ENCODE peak calls at places on chromosomes 1 and 21, in six cellular contexts. N, T, I, H, K and B are unnamed samples.

GRCh38 chr1:81414417-81415087 is 386.2 kb upstream of the ADGRL2 start:
- DNase-seq in T (peak; percentile 66), K (peak; percentile 81), H (peak; percentile 24), I (peak; percentile 78), N (peak; percentile 41), B (peak; percentile 75)

GRCh38 chr1:67430358-67431155 is at the start of gene SERBP1:
- DNase-seq in K (peak; percentile 97), N (peak; percentile 99), T (peak; percentile 99), I (peak; percentile 98), H (peak; percentile 94), B (peak; percentile 95)

GRCh38 chr1:104266612-104267011 is 516.9 kb downstream of the AMY1C start:
- DNase-seq in T (no peak), I (no peak), N (no peak), H (no peak), K (no peak), B (no peak)

GRCh38 chr1:160767417-160768294 is 28.3 kb upstream of the LY9 start:
- DNase-seq in N (peak; percentile 61), I (no peak), H (no peak), K (no peak), T (no peak), B (no peak)

GRCh38 chr1:183370399-183371058 is 47.7 kb downstream of the NMNAT2 start:
- DNase-seq in I (no peak), H (no peak), N (no peak), T (no peak), K (no peak), B (no peak)

GRCh38 chr21:34834852-34835501 is 166.2 kb downstream of the CLIC6 start:
- DNase-seq in I (no peak), K (no peak), H (no peak), T (no peak), N (no peak), B (no peak)

GRCh38 chr1:246622035-246622652 is 55.9 kb downstream of the CNST start:
- DNase-seq in N (no peak), H (no peak), I (no peak), K (peak; percentile 69), T (no peak), B (no peak)

GRCh38 chr1:9473032-9473792 is 66.1 kb upstream of the SLC25A33 start:
- DNase-seq in H (no peak), K (peak; percentile 93), T (peak; percentile 24), N (no peak), I (peak; percentile 81), B (peak; percentile 87)

GRCh38 chr1:20423169-20423795 is 62.7 kb downstream of the CAMK2N1 start:
- DNase-seq in T (no peak), K (no peak), N (no peak), I (no peak), H (no peak), B (no peak)

GRCh38 chr1:100810360-100810759 is 84.3 kb downstream of the EXTL2 start:
- DNase-seq in T (no peak), H (no peak), N (no peak), K (no peak), I (no peak), B (no peak)

GRCh38 chr1:154609398-154610380 is 1.7 kb upstream of the ADAR start:
- DNase-seq in K (peak; percentile 41), I (no peak), N (peak; percentile 81), T (no peak), H (no peak), B (no peak)

GRCh38 chr1:14761754-14762153 is 163.3 kb downstream of the KAZN start:
- DNase-seq in I (no peak), K (no peak), T (no peak), N (no peak), H (no peak), B (no peak)

GRCh38 chr1:68104155-68104554 is 53.7 kb upstream of the DIRAS3 start:
- DNase-seq in H (no peak), I (no peak), N (no peak), K (peak; percentile 22), T (peak; percentile 71), B (no peak)

DNA sequence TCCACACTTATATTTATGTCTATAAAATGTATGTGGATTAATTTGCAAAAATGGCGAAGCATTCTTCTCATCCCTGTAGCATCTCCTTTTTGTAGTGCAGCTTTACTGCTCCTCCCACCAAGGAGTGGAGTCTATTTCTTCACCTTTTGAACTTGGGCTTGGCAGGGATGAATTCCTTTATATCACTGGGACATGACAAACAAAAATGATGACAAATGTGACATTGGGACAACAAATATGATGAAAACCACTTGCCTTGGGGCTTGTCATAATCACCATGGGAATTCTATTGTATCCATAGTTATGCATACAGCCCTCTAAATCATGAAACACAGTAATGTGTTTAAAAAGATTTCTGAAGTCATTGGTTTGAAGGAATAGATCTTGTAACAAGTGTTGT is 155.0 kb downstream of the TNFSF18 start:
- DNase-seq in T (no peak), H (no peak), I (no peak), K (no peak), N (no peak), B (no peak)
- H3K27ac ChIP-seq in T (peak overlapping the region; percentile 65), H (no peak overlapping the region), I (no peak overlapping the region), K (no peak overlapping the region), N (no peak overlapping the region), B (no peak overlapping the region)

GRCh38 chr1:63429281-63429680 is 61.9 kb downstream of the ALG6 start:
- DNase-seq in T (no peak), N (no peak), I (no peak), K (no peak), H (no peak), B (no peak)
- H3K4me3 ChIP-seq in T (no peak overlapping the region), N (no peak overlapping the region), I (no peak overlapping the region), K (no peak overlapping the region), H (no peak overlapping the region), B (no peak overlapping the region)

GRCh38 chr1:93814059-93814794 is 64.8 kb downstream of the DNTTIP2 start:
- DNase-seq in K (peak; percentile 85), I (peak; percentile 64), N (peak; percentile 87), T (peak; percentile 89), H (peak; percentile 87), B (no peak)

GRCh38 chr1:93814795-93815737 is 63.9 kb downstream of the DNTTIP2 start:
- DNase-seq in I (no peak), H (no peak), K (peak; percentile 33), T (no peak), N (no peak), B (no peak)

GRCh38 chr1:93811646-93812045 is 67.4 kb downstream of the DNTTIP2 start:
- DNase-seq in N (no peak), K (no peak), I (no peak), H (no peak), T (no peak), B (no peak)

GRCh38 chr1:93815738-93816110 is 63.3 kb downstream of the DNTTIP2 start:
- DNase-seq in N (no peak), H (no peak), K (peak; percentile 23), I (no peak), T (peak; percentile 63), B (no peak)

GRCh38 chr1:93813076-93813475 is 65.9 kb downstream of the DNTTIP2 start:
- DNase-seq in N (no peak), K (no peak), I (no peak), H (no peak), T (no peak), B (no peak)
- H3K27ac ChIP-seq in N (no peak overlapping the region), K (no peak overlapping the region), I (no peak overlapping the region), H (peak overlapping the region; percentile 69), T (no peak overlapping the region), B (no peak overlapping the region)

GRCh38 chr1:43511394-43511793 is 19.3 kb upstream of the PTPRF start:
- DNase-seq in T (no peak), I (no peak), N (no peak), K (no peak), H (no peak), B (no peak)

GRCh38 chr1:43507296-43508295 is 23.1 kb upstream of the PTPRF start:
- DNase-seq in N (no peak), I (no peak), H (no peak), K (no peak), T (no peak), B (no peak)

GRCh38 chr1:43510621-43511020 is 20.1 kb upstream of the PTPRF start:
- DNase-seq in I (no peak), H (no peak), K (no peak), N (no peak), T (no peak), B (peak; percentile 12)

GRCh38 chr1:43509007-43509739 is 21.5 kb upstream of the PTPRF start:
- DNase-seq in H (no peak), T (no peak), I (no peak), N (no peak), K (no peak), B (no peak)

DNA sequence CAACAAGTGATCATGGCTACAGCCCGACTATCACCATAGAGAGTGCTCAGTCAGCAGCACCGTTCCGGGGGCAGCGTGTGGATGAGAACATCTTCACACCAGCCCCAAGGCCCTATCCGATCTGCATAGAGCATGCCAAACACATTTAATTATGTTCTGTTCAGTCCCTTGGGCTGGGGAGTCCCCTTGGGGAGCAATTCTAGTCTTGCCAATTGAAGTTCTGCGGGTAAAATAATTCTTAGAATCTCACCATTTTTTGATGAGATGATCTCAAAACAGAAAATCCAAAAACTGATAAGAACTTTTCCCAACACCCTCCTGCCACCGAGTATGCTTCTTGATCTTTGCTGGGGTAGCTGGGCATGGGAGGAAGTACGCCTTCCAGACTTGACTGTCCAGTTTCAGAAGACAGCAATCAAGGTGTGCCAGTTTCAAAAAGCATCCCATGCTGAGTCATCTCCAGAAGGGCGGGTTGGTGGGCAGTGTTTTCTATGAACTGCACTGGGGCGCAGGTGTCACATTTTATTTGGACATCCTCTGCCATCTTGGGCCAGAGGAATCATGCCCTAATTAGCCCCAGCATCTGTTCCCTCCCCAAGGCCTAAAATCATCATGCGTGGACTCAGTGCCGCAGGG is 20.8 kb upstream of the PTPRF start:
- DNase-seq in H (no peak), N (no peak), K (no peak), T (no peak), I (no peak), B (peak; percentile 26)
- H3K4me3 ChIP-seq in H (no peak overlapping the region), N (no peak overlapping the region), K (no peak overlapping the region), T (no peak overlapping the region), I (no peak overlapping the region), B (no peak overlapping the region)

GRCh38 chr1:19250629-19251304 is 557 bp downstream of the EMC1 start:
- DNase-seq in T (no peak), H (no peak), K (peak; percentile 22), I (no peak), N (peak; percentile 49), B (no peak)
- H3K27ac ChIP-seq in T (peak overlapping the region; percentile 54), H (peak overlapping the region; percentile 96), K (peak overlapping the region; percentile 67), I (peak overlapping the region; percentile 94), N (peak overlapping the region; percentile 76), B (peak overlapping the region; percentile 96)